ENCODE peak calls at places on chromosome 21, in four cellular contexts. G is lower leg skin, U is heart left ventricle, E is GM12891. M is an unnamed sample.

GRCh38 chr21:18602711-18603110 is 199.1 kb upstream of the TMPRSS15 start:
- DNase-seq in G (no peak), U (no peak), E (no peak), M (no peak)

GRCh38 chr21:29678616-29679015 is 261.2 kb downstream of the GRIK1 start:
- DNase-seq in G (no peak), U (no peak), E (no peak), M (no peak)

GRCh38 chr21:29586696-29587095 is 288.0 kb downstream of the BACH1 start:
- DNase-seq in G (no peak), U (no peak), E (no peak), M (no peak)

GRCh38 chr21:8991968-8992621 is 1529.3 kb upstream of the TPTE start:
- DNase-seq in G (no peak), U (no peak), E (no peak), M (no peak)

GRCh38 chr21:27213328-27213727 is 246.4 kb upstream of the ADAMTS5 start:
- DNase-seq in G (no peak), U (no peak), E (no peak), M (no peak)

GRCh38 chr21:17279663-17280062 is 233.2 kb upstream of the CXADR start:
- DNase-seq in G (no peak), U (no peak), E (no peak), M (no peak)

GRCh38 chr21:31119199-31119598 is 80.9 kb upstream of the KRTAP19-8 start:
- DNase-seq in G (no peak), U (no peak), E (no peak), M (no peak)

GRCh38 chr21:14675774-14676530 is 129.8 kb upstream of the SAMSN1 start:
- DNase-seq in G (peak), U (no peak), E (no peak), M (no peak)

GRCh38 chr21:18387994-18388393 is 15.6 kb downstream of the TMPRSS15 start:
- DNase-seq in G (no peak), U (no peak), E (no peak), M (no peak)

GRCh38 chr21:29248124-29248523 is 50.6 kb upstream of the BACH1 start:
- DNase-seq in G (no peak), U (no peak), E (no peak), M (no peak)

GRCh38 chr21:29196021-29196663 is 65.7 kb downstream of the MAP3K7CL start:
- DNase-seq in G (peak), U (peak), E (peak), M (peak)

GRCh38 chr21:21714396-21714795 is 716.2 kb downstream of the NCAM2 start:
- DNase-seq in G (no peak), U (no peak), E (no peak), M (no peak)

GRCh38 chr21:29741761-29742160 is 198.0 kb downstream of the GRIK1 start:
- DNase-seq in G (no peak), U (no peak), E (no peak), M (no peak)

GRCh38 chr21:42681296-42682206 is 28.1 kb downstream of the PDE9A start:
- DNase-seq in G (no peak), U (no peak), E (no peak), M (no peak)

GRCh38 chr21:28971171-28971570 is 21.5 kb downstream of the LTN1 start:
- DNase-seq in G (no peak), U (no peak), E (no peak), M (no peak)

GRCh38 chr21:26461500-26461899 is 111.6 kb downstream of the CYYR1 start:
- DNase-seq in G (no peak), U (no peak), E (no peak), M (no peak)

GRCh38 chr21:14356771-14357170 is 26.2 kb downstream of the HSPA13 start:
- DNase-seq in G (no peak), U (no peak), E (no peak), M (no peak)

GRCh38 chr21:19130379-19131028 is 726.9 kb upstream of the TMPRSS15 start:
- DNase-seq in G (no peak), U (no peak), E (no peak), M (no peak)

GRCh38 chr21:14706712-14707111 is 160.6 kb upstream of the SAMSN1 start:
- DNase-seq in G (no peak), U (no peak), E (no peak), M (no peak)

GRCh38 chr21:29305068-29305467 is 6.3 kb downstream of the BACH1 start:
- DNase-seq in G (no peak), U (no peak), E (no peak), M (no peak)

GRCh38 chr21:28445081-28445830 is 547.4 kb downstream of the LTN1 start:
- DNase-seq in G (no peak), U (no peak), E (no peak), M (no peak)

GRCh38 chr21:26444646-26445045 is 128.4 kb downstream of the CYYR1 start:
- DNase-seq in G (no peak), U (no peak), E (no peak), M (no peak)

GRCh38 chr21:28256420-28256831 is 736.3 kb downstream of the LTN1 start:
- DNase-seq in G (no peak), U (no peak), E (no peak), M (no peak)

GRCh38 chr21:38903578-38904193 is 98.0 kb downstream of the ETS2 start:
- DNase-seq in G (peak), U (peak), E (no peak), M (no peak)
- TF ChIP-seq POLR2A in G (no peak), U (no peak), E (no peak), M (no peak)

GRCh38 chr21:46116189-46116845 is 18.4 kb downstream of the COL6A2 start:
- DNase-seq in G (no peak), U (peak), E (peak), M (no peak)
- TF ChIP-seq POLR2A in G (no peak), U (no peak), E (no peak), M (no peak)

DNA sequence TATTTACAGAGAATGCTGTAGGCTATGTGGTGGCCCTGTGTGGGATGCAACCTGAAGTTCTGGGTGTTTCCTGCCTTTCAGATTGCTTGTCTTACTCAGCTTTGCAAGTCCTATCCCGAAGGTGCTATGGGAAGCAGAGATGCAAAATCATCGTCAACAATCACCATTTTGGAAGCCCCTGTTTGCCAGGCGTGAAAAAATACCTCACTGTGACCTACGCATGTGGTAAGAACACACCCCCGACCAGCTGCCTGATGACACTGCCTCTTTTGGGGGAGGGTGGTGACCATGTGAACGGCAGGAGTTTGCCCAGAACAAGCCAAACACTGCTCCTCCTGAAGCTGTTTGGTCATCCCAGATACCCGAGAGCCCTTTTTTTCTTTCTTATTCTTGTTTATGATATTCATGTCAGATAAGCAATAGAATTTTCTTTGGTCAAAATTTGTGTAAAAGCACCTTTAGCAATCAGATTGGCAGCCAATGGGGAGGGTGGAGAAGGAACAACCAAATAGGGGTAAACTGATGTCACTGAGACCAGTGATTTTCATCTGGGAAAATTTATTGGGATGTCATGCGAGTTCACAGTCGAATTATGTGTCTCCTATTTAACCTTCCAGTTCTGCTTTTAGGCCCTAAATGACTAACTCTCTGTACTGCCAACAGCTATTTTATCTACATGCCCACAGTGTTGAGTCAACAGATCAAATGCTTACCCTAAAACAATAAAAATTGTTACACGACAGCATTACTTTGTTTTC is 82.6 kb downstream of the EVA1C start:
- DNase-seq in G (no peak), U (no peak), E (no peak), M (peak)
- TF ChIP-seq POLR2A in G (no peak), U (no peak), E (no peak), M (no peak)

GRCh38 chr21:34907783-34908423 is 141.2 kb downstream of the RUNX1 start:
- DNase-seq in G (no peak), U (no peak), E (no peak), M (no peak)
- TF ChIP-seq POLR2A in G (no peak), U (no peak), E (no peak), M (no peak)

GRCh38 chr21:43726686-43727570 is 8.0 kb downstream of the PDXK start:
- DNase-seq in G (no peak), U (peak), E (no peak), M (no peak)

GRCh38 chr21:43731891-43732711 is 13.2 kb downstream of the PDXK start:
- DNase-seq in G (no peak), U (no peak), E (no peak), M (no peak)

GRCh38 chr21:43731476-43731875 is 12.5 kb downstream of the PDXK start:
- DNase-seq in G (no peak), U (no peak), E (no peak), M (no peak)

GRCh38 chr21:43727571-43728466 is 8.9 kb downstream of the PDXK start:
- DNase-seq in G (no peak), U (peak), E (no peak), M (peak)

GRCh38 chr21:43728467-43729390 is 9.8 kb downstream of the PDXK start:
- DNase-seq in G (peak), U (peak), E (peak), M (peak)
- TF ChIP-seq POLR2A in G (no peak), U (peak), E (peak), M (peak)

GRCh38 chr21:37520801-37521200 is 154.2 kb downstream of the DYRK1A start:
- DNase-seq in G (no peak), U (no peak), E (no peak), M (no peak)
- TF ChIP-seq POLR2A in G (no peak), U (no peak), E (no peak), M (no peak)

DNA sequence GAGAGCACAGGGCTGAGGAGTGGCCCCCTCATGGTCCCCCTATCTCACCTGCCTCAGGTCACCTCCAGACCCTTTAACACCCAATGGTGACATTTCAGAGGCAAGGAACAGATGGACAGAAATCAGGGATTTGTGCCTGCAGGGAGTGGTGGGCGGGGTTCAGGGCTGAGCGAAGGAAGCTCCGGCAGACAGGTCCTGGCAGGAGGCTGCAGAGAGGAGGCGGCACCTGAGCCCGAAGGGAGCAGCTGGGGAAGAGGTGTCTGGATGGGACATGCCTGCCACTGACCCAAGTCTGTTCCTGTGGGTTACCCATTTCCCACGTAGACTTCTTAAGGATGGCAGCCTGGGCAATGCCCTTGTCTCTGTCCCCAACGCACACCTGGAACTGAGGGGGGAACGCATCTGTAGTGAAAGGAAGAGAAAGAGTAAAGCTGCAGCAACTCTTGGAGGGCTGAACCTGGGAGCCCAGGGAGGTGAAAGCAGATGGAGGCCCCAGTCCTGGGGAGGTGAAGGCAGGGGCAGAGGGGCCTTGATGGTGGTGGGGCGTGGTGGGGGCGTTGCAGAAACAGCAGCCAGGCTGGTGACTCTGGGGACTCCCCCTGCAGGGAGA is 61.6 kb upstream of the ADARB1 start:
- DNase-seq in G (no peak), U (peak), E (no peak), M (peak)
- TF ChIP-seq POLR2A in G (no peak), U (no peak), E (no peak), M (no peak)

GRCh38 chr21:45073301-45074047 is 906 bp upstream of the ADARB1 start:
- DNase-seq in G (no peak), U (no peak), E (no peak), M (peak)
- TF ChIP-seq POLR2A in G (no peak), U (no peak), E (no peak), M (no peak)

GRCh38 chr21:41460578-41461527 is 34.8 kb downstream of the MX1 start:
- DNase-seq in G (peak), U (peak), E (peak), M (peak)
- TF ChIP-seq POLR2A in G (no peak), U (no peak), E (no peak), M (no peak)